ENCODE peak calls at places on chromosomes 4 and X, in ten cellular contexts. S is iris pigment epithelial cell, K is T1000, Z is left cardiac atrium, E is omental fat pad, O is KG1, M is Daoy, U is tibial artery, J is GDM1, C is EL. R is an unnamed sample.

GRCh38 chr4:120084327-120084726 is 17.7 kb upstream of the MAD2L1 start:
- DNase-seq in S (peak; percentile 29), K (no peak), Z (no peak), E (no peak), O (no peak), M (no peak), U (no peak), J (no peak), C (no peak), R (no peak)

GRCh38 chr4:26116057-26116456 is 202.0 kb downstream of the SMIM20 start:
- DNase-seq in S (peak; percentile 70), K (no peak), Z (no peak), E (no peak), O (no peak), M (peak; percentile 21), U (no peak), J (no peak), C (no peak), R (peak; percentile 52)

GRCh38 chrX:16160729-16161128 is 6.6 kb upstream of the MAGEB17 start:
- DNase-seq in S (peak; percentile 75), K (peak; percentile 1), Z (no peak), E (no peak), O (no peak), M (peak; percentile 64), U (no peak), J (no peak), C (peak; percentile 87), R (peak; percentile 95)

GRCh38 chrX:143466130-143466529 is 51.1 kb downstream of the SPANXN3 start:
- DNase-seq in S (no peak), K (no peak), Z (no peak), E (no peak), O (no peak), M (no peak), U (no peak), J (no peak), C (no peak), R (no peak)

GRCh38 chrX:17564689-17565409 is 172.4 kb upstream of the SCML1 start:
- DNase-seq in S (no peak), K (no peak), Z (no peak), E (no peak), O (no peak), M (no peak), U (peak; percentile 72), J (no peak), C (peak; percentile 17), R (peak; percentile 84)

GRCh38 chr4:1755297-1755696 is 34.0 kb downstream of the TACC3 start:
- DNase-seq in S (no peak), K (no peak), Z (no peak), E (no peak), O (no peak), M (no peak), U (no peak), J (no peak), C (no peak), R (no peak)

GRCh38 chr4:37666625-37667071 is 19.5 kb downstream of the RELL1 start:
- DNase-seq in S (peak; percentile 91), K (peak; percentile 64), Z (peak; percentile 58), E (no peak), O (no peak), M (peak; percentile 91), U (peak; percentile 78), J (no peak), C (peak; percentile 91), R (peak; percentile 96)

GRCh38 chr4:84578540-84579409 is 4.2 kb upstream of the CDS1 start:
- DNase-seq in S (peak; percentile 68), K (no peak), Z (no peak), E (no peak), O (no peak), M (peak; percentile 24), U (no peak), J (no peak), C (peak; percentile 32), R (peak; percentile 58)

GRCh38 chr4:153114771-153115321 is 89.4 kb upstream of the TRIM2 start:
- DNase-seq in S (peak; percentile 88), K (peak; percentile 28), Z (no peak), E (no peak), O (no peak), M (peak; percentile 77), U (no peak), J (no peak), C (peak; percentile 82), R (peak; percentile 91)

GRCh38 chr4:5960197-5960880 is 57.9 kb downstream of the C4orf50 start:
- DNase-seq in S (no peak), K (no peak), Z (no peak), E (no peak), O (no peak), M (no peak), U (no peak), J (no peak), C (no peak), R (no peak)

GRCh38 chrX:79443121-79443520 is 76.0 kb upstream of the ITM2A start:
- DNase-seq in S (no peak), K (no peak), Z (no peak), E (no peak), O (no peak), M (no peak), U (no peak), J (no peak), C (no peak), R (no peak)

GRCh38 chr4:33218238-33218637 is 2498.1 kb downstream of the PCDH7 start:
- DNase-seq in S (no peak), K (no peak), Z (no peak), E (no peak), O (no peak), M (no peak), U (no peak), J (no peak), C (no peak), R (peak; percentile 1)

GRCh38 chr4:69032847-69033638 is 63.2 kb upstream of the UGT2B7 start:
- DNase-seq in S (peak; percentile 53), K (no peak), Z (no peak), E (no peak), O (no peak), M (no peak), U (no peak), J (no peak), C (no peak), R (peak; percentile 16)

GRCh38 chrX:1507511-1508463 is 29.2 kb downstream of the P2RY8 start:
- DNase-seq in S (no peak), K (no peak), Z (no peak), E (no peak), O (no peak), M (no peak), U (no peak), J (peak; percentile 46), C (no peak), R (no peak)

GRCh38 chr4:107989162-107989536 is 540 bp upstream of the HADH start:
- DNase-seq in S (no peak), K (no peak), Z (no peak), E (no peak), O (no peak), M (no peak), U (no peak), J (no peak), C (no peak), R (no peak)

GRCh38 chrX:154443479-154443910 is 446 bp upstream of the FAM50A start:
- DNase-seq in S (no peak), K (no peak), Z (no peak), E (no peak), O (no peak), M (no peak), U (no peak), J (no peak), C (peak; percentile 27), R (peak; percentile 67)

GRCh38 chrX:135497736-135498135 is 22.7 kb upstream of the INTS6L start:
- DNase-seq in S (no peak), K (no peak), Z (no peak), E (no peak), O (no peak), M (no peak), U (no peak), J (no peak), C (no peak), R (no peak)